ENCODE peak calls at places on chromosome X, in four cellular contexts. A, W, X and B are unnamed samples.

GRCh38 chrX:102659790-102660757 is 8.8 kb downstream of the GPRASP1 start:
- DNase-seq in A (peak; percentile 73), W (no peak), X (peak; percentile 47), B (no peak)

GRCh38 chrX:41922125-41922521 is 1.2 kb downstream of the CASK start:
- DNase-seq in A (no peak), W (peak; percentile 32), X (no peak), B (peak; percentile 50)

GRCh38 chrX:9272166-9272565 is 192.7 kb upstream of the TBL1X start:
- DNase-seq in A (no peak), W (no peak), X (no peak), B (no peak)

GRCh38 chrX:69137371-69137881 is 27.8 kb downstream of the PJA1 start:
- DNase-seq in A (no peak), W (no peak), X (no peak), B (no peak)

GRCh38 chrX:80335062-80335830 is 85.0 kb upstream of the TENT5D start:
- DNase-seq in A (no peak), W (peak; percentile 63), X (no peak), B (no peak)

GRCh38 chrX:1355131-1355799 is 18.7 kb downstream of the IL3RA start:
- DNase-seq in A (peak; percentile 16), W (no peak), X (no peak), B (no peak)

GRCh38 chrX:39802354-39802753 is 295.4 kb downstream of the BCOR start:
- DNase-seq in A (no peak), W (no peak), X (no peak), B (no peak)

GRCh38 chrX:107654778-107655761 is 26.8 kb downstream of the PRPS1 start:
- DNase-seq in A (peak; percentile 36), W (peak; percentile 86), X (no peak), B (no peak)

GRCh38 chrX:67558267-67558666 is 14.4 kb downstream of the AR start:
- DNase-seq in A (no peak), W (no peak), X (no peak), B (no peak)

GRCh38 chrX:19544693-19545305 is 29.5 kb upstream of the MAP3K15 start:
- DNase-seq in A (peak; percentile 17), W (peak; percentile 76), X (peak; percentile 47), B (peak; percentile 57)

GRCh38 chrX:142616636-142617035 is 409.1 kb upstream of the SPANXN4 start:
- DNase-seq in A (no peak), W (no peak), X (no peak), B (no peak)

GRCh38 chrX:119266364-119266995 is 30.4 kb downstream of the PGRMC1 start:
- DNase-seq in A (no peak), W (peak; percentile 52), X (peak; percentile 7), B (peak; percentile 46)

GRCh38 chrX:25721564-25721963 is 416.6 kb upstream of the MAGEB18 start:
- DNase-seq in A (no peak), W (peak; percentile 3), X (no peak), B (peak; percentile 47)